ENCODE peak calls at places on chromosomes 3 and 15, in eight cellular contexts. Z is amniotic epithelial cell; S is NCI-H345; G is RKO; Y is NCI-H1930; C is choroid plexus epithelial cell; X is activated CD8-positive, alpha-beta memory T cell treated with anti-CD3 and anti-CD28 coated beads for 48 hours; L is osteoblast. N is an unnamed sample.

GRCh38 chr3:186965141-186965879 is 35.0 kb downstream of the ST6GAL1 start:
- DNase-seq in X (no peak), G (no peak), Y (no peak), S (no peak), L (no peak), C (no peak), Z (no peak), N (no peak)

GRCh38 chr3:11976976-11977375 is 27.2 kb upstream of the SYN2 start:
- DNase-seq in S (no peak), G (no peak), X (no peak), Z (no peak), L (no peak), Y (no peak), C (no peak), N (no peak)

GRCh38 chr15:45884755-45885445 is 250.1 kb downstream of the SQOR start:
- DNase-seq in Y (no peak), G (no peak), L (no peak), X (no peak), Z (no peak), S (no peak), C (no peak), N (no peak)

GRCh38 chr3:169362261-169362660 is 301.3 kb downstream of the MECOM start:
- DNase-seq in X (no peak), Y (no peak), S (no peak), L (no peak), Z (peak; percentile 27), G (no peak), C (peak; percentile 64), N (no peak)

GRCh38 chr15:91592586-91592985 is 260.9 kb upstream of the SLCO3A1 start:
- DNase-seq in S (no peak), G (no peak), Y (no peak), X (no peak), Z (no peak), L (no peak), C (no peak), N (no peak)

GRCh38 chr15:69082041-69082502 is 67.6 kb downstream of the NOX5 start:
- DNase-seq in C (peak; percentile 94), Y (no peak), Z (peak; percentile 95), G (no peak), L (no peak), S (no peak), X (no peak), N (no peak)

GRCh38 chr15:91887321-91887720 is 33.8 kb downstream of the SLCO3A1 start:
- DNase-seq in Y (no peak), G (no peak), L (no peak), X (no peak), Z (no peak), S (no peak), C (no peak), N (no peak)

GRCh38 chr3:128884992-128885391 is 5.6 kb downstream of the ACAD9 start:
- DNase-seq in X (no peak), Z (no peak), L (no peak), S (no peak), C (no peak), Y (no peak), G (no peak), N (no peak)

GRCh38 chr3:23865595-23866396 is 51.0 kb downstream of the NKIRAS1 start:
- DNase-seq in C (peak; percentile 88), Y (no peak), X (no peak), Z (peak; percentile 53), G (no peak), S (peak; percentile 16), L (peak; percentile 67), N (no peak)

GRCh38 chr3:48662140-48662752 is 440 bp downstream of the CELSR3 start:
- DNase-seq in S (no peak), L (peak; percentile 86), Y (no peak), X (no peak), C (no peak), Z (no peak), G (no peak), N (no peak)

GRCh38 chr3:133293397-133294107 is 106.3 kb upstream of the BFSP2 start:
- DNase-seq in S (no peak), C (no peak), Z (no peak), Y (no peak), L (no peak), X (no peak), G (no peak), N (no peak)

GRCh38 chr15:63870403-63871209 is 36.9 kb upstream of the HERC1 start:
- DNase-seq in X (no peak), C (peak; percentile 89), S (no peak), Y (no peak), Z (peak; percentile 86), G (peak; percentile 68), L (peak; percentile 96), N (no peak)

GRCh38 chr15:85782112-85782511 is 12.6 kb downstream of the KLHL25 start:
- DNase-seq in S (no peak), C (no peak), X (no peak), L (peak; percentile 49), G (no peak), Y (no peak), Z (no peak), N (no peak)

GRCh38 chr3:7381741-7382140 is 520.8 kb downstream of the GRM7 start:
- DNase-seq in L (no peak), Y (no peak), X (no peak), G (no peak), S (no peak), Z (no peak), C (no peak), N (no peak)

GRCh38 chr15:36130641-36131310 is 448.6 kb upstream of the CDIN1 start:
- DNase-seq in Z (no peak), L (no peak), Y (no peak), X (no peak), G (no peak), S (no peak), C (no peak), N (no peak)

GRCh38 chr15:50906954-50907865 is 1.3 kb upstream of the AP4E1 start:
- DNase-seq in S (no peak), L (peak; percentile 77), Z (peak; percentile 9), X (peak; percentile 55), C (no peak), Y (no peak), G (peak; percentile 16), N (peak; percentile 48)

GRCh38 chr3:194137314-194138097 is 1.6 kb downstream of the HES1 start:
- DNase-seq in L (peak; percentile 94), G (peak; percentile 28), C (peak; percentile 81), S (peak; percentile 74), Z (peak; percentile 59), X (no peak), Y (peak; percentile 53), N (peak; percentile 84)

GRCh38 chr15:66846031-66846430 is 144.0 kb downstream of the SMAD6 start:
- DNase-seq in L (no peak), Z (peak; percentile 55), G (no peak), C (no peak), X (no peak), Y (no peak), S (no peak), N (no peak)

GRCh38 chr15:49423021-49423420 is at the start of gene FGF7:
- DNase-seq in Z (peak; percentile 64), S (no peak), L (peak; percentile 56), G (peak; percentile 63), Y (no peak), C (peak; percentile 64), X (no peak), N (no peak)

GRCh38 chr3:159266779-159267178 is 464.9 kb downstream of the MFSD1 start:
- DNase-seq in X (no peak), G (peak; percentile 14), S (peak; percentile 11), Z (peak; percentile 31), C (peak; percentile 61), Y (peak; percentile 20), L (no peak), N (no peak)

N was measured in GM19239.